ENCODE peak calls at places on chromosomes 2 and 18, in nine cellular contexts. One of them, this sample, is unnamed.

GRCh38 chr2:96470636-96471035 is 34.5 kb downstream of the NEURL3 start:
- DNase-seq in EL: peak
- DNase-seq in posterior cingulate gyrus: peak
- DNase-seq in ACHN: no peak
- DNase-seq in sciatic nerve: peak
- DNase-seq in glutamatergic neuron: peak
- DNase-seq in stimulated activated naive B cell treated with anti-CD40 and anti-IgM and Interleukin-4, amounts not matched to agents 10 μg/mL and 1 μg/mL and 100 μg/mL, for 72 hours: peak
- DNase-seq in GM10248: peak
- DNase-seq in T-helper 1 cell: peak
- DNase-seq in this sample: no peak

GRCh38 chr2:146048141-146048540 is 1528.2 kb upstream of the ZEB2 start:
- DNase-seq in ACHN: no peak
- DNase-seq in EL: no peak
- DNase-seq in glutamatergic neuron: no peak
- DNase-seq in GM10248: no peak
- DNase-seq in stimulated activated naive B cell treated with anti-CD40 and anti-IgM and Interleukin-4, amounts not matched to agents 10 μg/mL and 1 μg/mL and 100 μg/mL, for 72 hours: no peak
- DNase-seq in sciatic nerve: no peak
- DNase-seq in T-helper 1 cell: no peak
- DNase-seq in posterior cingulate gyrus: no peak
- DNase-seq in this sample: no peak

GRCh38 chr2:241219030-241219382 is 30.5 kb downstream of the ANO7 start:
- DNase-seq in EL: no peak
- DNase-seq in glutamatergic neuron: no peak
- DNase-seq in sciatic nerve: no peak
- DNase-seq in ACHN: no peak
- DNase-seq in posterior cingulate gyrus: no peak
- DNase-seq in stimulated activated naive B cell treated with anti-CD40 and anti-IgM and Interleukin-4, amounts not matched to agents 10 μg/mL and 1 μg/mL and 100 μg/mL, for 72 hours: no peak
- DNase-seq in T-helper 1 cell: no peak
- DNase-seq in GM10248: no peak
- DNase-seq in this sample: no peak

GRCh38 chr2:166331468-166331867 is 44.3 kb downstream of the SCN9A start:
- DNase-seq in EL: peak
- DNase-seq in glutamatergic neuron: no peak
- DNase-seq in posterior cingulate gyrus: no peak
- DNase-seq in sciatic nerve: no peak
- DNase-seq in ACHN: no peak
- DNase-seq in T-helper 1 cell: no peak
- DNase-seq in GM10248: no peak
- DNase-seq in stimulated activated naive B cell treated with anti-CD40 and anti-IgM and Interleukin-4, amounts not matched to agents 10 μg/mL and 1 μg/mL and 100 μg/mL, for 72 hours: no peak
- DNase-seq in this sample: no peak

GRCh38 chr18:51051105-51051712 is 21.2 kb downstream of the SMAD4 start:
- DNase-seq in GM10248: peak
- DNase-seq in ACHN: peak
- DNase-seq in T-helper 1 cell: no peak
- DNase-seq in EL: peak
- DNase-seq in glutamatergic neuron: no peak
- DNase-seq in sciatic nerve: no peak
- DNase-seq in posterior cingulate gyrus: no peak
- DNase-seq in stimulated activated naive B cell treated with anti-CD40 and anti-IgM and Interleukin-4, amounts not matched to agents 10 μg/mL and 1 μg/mL and 100 μg/mL, for 72 hours: no peak
- DNase-seq in this sample: no peak

GRCh38 chr2:232236200-232236599 is 142.4 kb upstream of the ALPP start:
- DNase-seq in T-helper 1 cell: no peak
- DNase-seq in GM10248: peak
- DNase-seq in ACHN: peak
- DNase-seq in glutamatergic neuron: no peak
- DNase-seq in sciatic nerve: no peak
- DNase-seq in posterior cingulate gyrus: no peak
- DNase-seq in stimulated activated naive B cell treated with anti-CD40 and anti-IgM and Interleukin-4, amounts not matched to agents 10 μg/mL and 1 μg/mL and 100 μg/mL, for 72 hours: no peak
- DNase-seq in EL: no peak
- DNase-seq in this sample: no peak

GRCh38 chr18:49677762-49678398 is 116.0 kb downstream of the LIPG start:
- DNase-seq in glutamatergic neuron: peak
- DNase-seq in stimulated activated naive B cell treated with anti-CD40 and anti-IgM and Interleukin-4, amounts not matched to agents 10 μg/mL and 1 μg/mL and 100 μg/mL, for 72 hours: no peak
- DNase-seq in ACHN: no peak
- DNase-seq in posterior cingulate gyrus: no peak
- DNase-seq in T-helper 1 cell: no peak
- DNase-seq in sciatic nerve: no peak
- DNase-seq in GM10248: peak
- DNase-seq in EL: no peak
- DNase-seq in this sample: no peak

GRCh38 chr2:203683932-203684556 is 22.4 kb upstream of the CD28 start:
- DNase-seq in T-helper 1 cell: no peak
- DNase-seq in GM10248: peak
- DNase-seq in sciatic nerve: no peak
- DNase-seq in posterior cingulate gyrus: no peak
- DNase-seq in EL: peak
- DNase-seq in ACHN: peak
- DNase-seq in stimulated activated naive B cell treated with anti-CD40 and anti-IgM and Interleukin-4, amounts not matched to agents 10 μg/mL and 1 μg/mL and 100 μg/mL, for 72 hours: peak
- DNase-seq in glutamatergic neuron: no peak
- DNase-seq in this sample: no peak

GRCh38 chr2:9638532-9638931 is 7.7 kb upstream of the YWHAQ start:
- DNase-seq in T-helper 1 cell: no peak
- DNase-seq in posterior cingulate gyrus: peak
- DNase-seq in stimulated activated naive B cell treated with anti-CD40 and anti-IgM and Interleukin-4, amounts not matched to agents 10 μg/mL and 1 μg/mL and 100 μg/mL, for 72 hours: no peak
- DNase-seq in ACHN: peak
- DNase-seq in EL: peak
- DNase-seq in sciatic nerve: peak
- DNase-seq in glutamatergic neuron: no peak
- DNase-seq in GM10248: no peak
- DNase-seq in this sample: no peak

This sample was measured in mesenteric fat pad.